ENCODE peak calls at places on chromosomes 6 and 20, in four cellular contexts. F is NCI-H2171, G is A549, E is anterior cingulate cortex. T is an unnamed sample.
A peak's percentile ranks its signal among the peaks of the same experiment; 100 is the strongest.

GRCh38 chr6:149648148-149649145 is at the start of gene KATNA1:
- DNase-seq in F (peak; percentile 88), G (peak; percentile 90), E (peak; percentile 83), T (peak; percentile 73)

GRCh38 chr6:16559091-16559490 is 202.2 kb downstream of the ATXN1 start:
- DNase-seq in F (no peak), G (no peak), E (no peak), T (no peak)

GRCh38 chr6:154297711-154298110 is 58.9 kb downstream of the IPCEF1 start:
- DNase-seq in F (no peak), G (no peak), E (no peak), T (no peak)

GRCh38 chr6:45681860-45682488 is 304.2 kb upstream of the SUPT3H start:
- DNase-seq in F (no peak), G (peak; percentile 1), E (no peak), T (no peak)

GRCh38 chr20:10652660-10653191 is 21.1 kb downstream of the JAG1 start:
- DNase-seq in F (no peak), G (no peak), E (no peak), T (peak; percentile 51)

GRCh38 chr20:3795511-3796468 is at the start of gene CDC25B:
- DNase-seq in F (peak; percentile 96), G (peak; percentile 96), E (peak; percentile 90), T (peak; percentile 87)

GRCh38 chr6:42746452-42747400 is 823 bp upstream of the TBCC start:
- DNase-seq in F (peak; percentile 84), G (peak; percentile 94), E (peak; percentile 88), T (peak; percentile 88)

GRCh38 chr20:63896136-63896890 is 1.4 kb downstream of the DNAJC5 start:
- DNase-seq in F (no peak), G (no peak), E (peak; percentile 12), T (peak; percentile 78)

GRCh38 chr6:143594647-143595046 is 83.1 kb upstream of the PHACTR2 start:
- DNase-seq in F (no peak), G (no peak), E (no peak), T (no peak)

GRCh38 chr6:28589234-28589951 is 63.7 kb downstream of the GPX5 start:
- DNase-seq in F (peak; percentile 67), G (peak; percentile 97), E (peak; percentile 52), T (no peak)

GRCh38 chr20:50312682-50313187 is 122.1 kb downstream of the CEBPB start:
- DNase-seq in F (no peak), G (peak; percentile 86), E (no peak), T (no peak)

GRCh38 chr6:26223213-26223612 is 136.0 kb downstream of the HFE start:
- DNase-seq in F (peak; percentile 28), G (peak; percentile 36), E (no peak), T (peak; percentile 17)

GRCh38 chr20:58571942-58572666 is 56.9 kb upstream of the APCDD1L start:
- DNase-seq in F (no peak), G (no peak), E (no peak), T (no peak)

GRCh38 chr20:41218466-41218865 is 81.1 kb downstream of the PLCG1 start:
- DNase-seq in F (no peak), G (no peak), E (no peak), T (no peak)

GRCh38 chr20:31517373-31517772 is 3.1 kb downstream of the HM13 start:
- DNase-seq in F (no peak), G (peak; percentile 76), E (no peak), T (no peak)

GRCh38 chr20:50085481-50086365 is 27.2 kb downstream of the UBE2V1 start:
- DNase-seq in F (peak; percentile 63), G (peak; percentile 70), E (peak; percentile 14), T (peak; percentile 60)

GRCh38 chr6:89255417-89255816 is 38.3 kb upstream of the GABRR1 start:
- DNase-seq in F (no peak), G (no peak), E (no peak), T (no peak)

GRCh38 chr20:48802216-48802615 is 25.6 kb downstream of the PREX1 start:
- DNase-seq in F (no peak), G (no peak), E (no peak), T (no peak)

GRCh38 chr20:38601216-38602184 is at the start of gene ARHGAP40:
- DNase-seq in F (peak; percentile 11), G (no peak), E (no peak), T (no peak)

T was measured in DMS79 treated with DMSO at 0.1 percent for 48 hours.